ENCODE peak calls at places on chromosomes 6 and 20, in seven cellular contexts. L is mesendoderm; D is NCI-H1417 treated with DMSO at 0.1 percent for 48 hours; U is ELF-1; B is A549; Z is stimulated activated CD4-positive, alpha-beta T cell treated with anti-CD3 and anti-CD28 coated beads, Interleukin-15, amount 100 ng/mL, for 1 hour; S is GM23248. J is an unnamed sample.

GRCh38 chr20:3745686-3746173 is 13.2 kb downstream of the HSPA12B start:
- DNase-seq in L (no peak), S (no peak), Z (no peak), D (no peak), B (no peak), U (no peak), J (no peak)

GRCh38 chr6:109024368-109024767 is 70.3 kb downstream of the SESN1 start:
- DNase-seq in S (peak; percentile 40), U (no peak), L (no peak), B (no peak), D (no peak), Z (no peak), J (no peak)

GRCh38 chr20:25294459-25295385 is 46.8 kb downstream of the PYGB start:
- DNase-seq in Z (peak; percentile 22), B (peak; percentile 88), S (peak; percentile 63), U (peak; percentile 85), D (no peak), L (peak; percentile 85), J (peak; percentile 84)

GRCh38 chr20:15637971-15638754 is 935.1 kb downstream of the KIF16B start:
- DNase-seq in D (no peak), U (peak; percentile 43), B (no peak), L (peak; percentile 45), Z (no peak), S (no peak), J (no peak)

GRCh38 chr20:50226093-50226974 is 35.7 kb downstream of the CEBPB start:
- DNase-seq in B (no peak), Z (no peak), S (peak; percentile 73), U (no peak), D (no peak), L (no peak), J (no peak)

GRCh38 chr6:18763086-18763485 is 375.9 kb downstream of the RNF144B start:
- DNase-seq in Z (no peak), D (no peak), L (no peak), B (no peak), S (no peak), U (no peak), J (no peak)

GRCh38 chr20:4569092-4569491 is 152.6 kb upstream of the PRND start:
- DNase-seq in D (no peak), U (peak; percentile 24), B (no peak), L (no peak), S (no peak), Z (no peak), J (no peak)

GRCh38 chr20:4720977-4721349 is 746 bp upstream of the PRND start:
- DNase-seq in B (no peak), Z (no peak), D (no peak), U (no peak), L (no peak), S (no peak), J (no peak)

GRCh38 chr6:170160031-170160627 is 130.7 kb downstream of the DLL1 start:
- DNase-seq in L (peak; percentile 27), B (no peak), U (no peak), S (no peak), D (no peak), Z (no peak), J (peak; percentile 52)

GRCh38 chr6:19759117-19759880 is 77.9 kb upstream of the ID4 start:
- DNase-seq in B (no peak), S (peak; percentile 90), U (no peak), Z (no peak), L (no peak), D (no peak), J (no peak)

J was measured in HEK293T.